ENCODE peak calls at places on chromosome 1, in ten cellular contexts. H is GM23338; Q is mesendoderm; L is CD8-positive, alpha-beta memory T cell; O is neural progenitor cell; N is prostate gland; S is tibial nerve; I is ovary; V is fibroblast of lung; A is left lung. K is an unnamed sample. For H3K4me1, the result is how much of the 10 kb centered on the place peaks cover.

GRCh38 chr1:151211972-151212705 is 13.8 kb downstream of the PIP5K1A start:
- DNase-seq in Q (no peak), N (no peak), S (no peak), A (no peak), V (peak), L (no peak), O (no peak), H (no peak), I (no peak), K (no peak)

GRCh38 chr1:220497220-220497756 is 30.6 kb upstream of the MARK1 start:
- DNase-seq in L (no peak), I (no peak), V (no peak), N (no peak), Q (peak), A (no peak), S (no peak), O (no peak), H (no peak), K (no peak)

GRCh38 chr1:147753084-147753483 is 7.3 kb downstream of the GJA5 start:
- DNase-seq in O (no peak), N (no peak), L (no peak), V (no peak), H (no peak), S (no peak), A (no peak), Q (no peak), I (no peak), K (no peak)

GRCh38 chr1:14606632-14607031 is 8.1 kb downstream of the KAZN start:
- DNase-seq in S (no peak), V (no peak), O (peak), L (no peak), Q (peak), I (no peak), A (no peak), H (no peak), N (no peak), K (no peak)

GRCh38 chr1:151193856-151194255 is 3.9 kb upstream of the VPS72 start:
- DNase-seq in H (no peak), L (no peak), S (no peak), O (no peak), N (no peak), I (no peak), V (no peak), A (no peak), Q (no peak), K (no peak)

GRCh38 chr1:38418195-38419030 is 371.8 kb upstream of the POU3F1 start:
- DNase-seq in N (no peak), S (no peak), L (no peak), I (no peak), O (peak), H (no peak), Q (no peak), A (no peak), V (peak), K (peak)

GRCh38 chr1:23718482-23718881 is 24.8 kb upstream of the ELOA start:
- DNase-seq in Q (peak), N (no peak), O (peak), I (no peak), S (no peak), H (peak), L (no peak), A (no peak), V (peak), K (peak)

GRCh38 chr1:23478896-23479790 is 4.8 kb downstream of the ASAP3 start:
- DNase-seq in O (no peak), L (no peak), S (peak), N (peak), I (peak), A (peak), Q (no peak), H (no peak), V (peak), K (peak)

GRCh38 chr1:197911857-197912696 is 5.1 kb upstream of the LHX9 start:
- DNase-seq in S (no peak), I (peak), L (no peak), V (no peak), A (peak), N (no peak), H (peak), O (peak), Q (no peak), K (no peak)

GRCh38 chr1:113088972-113089371 is 16.0 kb downstream of the LRIG2 start:
- DNase-seq in O (no peak), A (no peak), N (no peak), S (no peak), L (no peak), I (no peak), Q (no peak), H (no peak), V (peak), K (no peak)

GRCh38 chr1:219385786-219386427 is 212.2 kb downstream of the LYPLAL1 start:
- DNase-seq in S (no peak), O (peak), Q (peak), L (no peak), N (peak), A (no peak), H (peak), V (peak), I (peak), K (peak)

GRCh38 chr1:91736146-91736998 is 149.6 kb downstream of the TGFBR3 start:
- DNase-seq in H (no peak), N (no peak), A (no peak), O (no peak), L (no peak), S (no peak), V (peak), Q (no peak), I (peak), K (no peak)

GRCh38 chr1:194331758-194332157 is 1145.3 kb upstream of the B3GALT2 start:
- DNase-seq in L (no peak), I (no peak), V (peak), S (no peak), A (no peak), Q (no peak), H (no peak), N (no peak), O (no peak), K (no peak)

GRCh38 chr1:156581661-156582387 is 2.3 kb downstream of the TTC24 start:
- DNase-seq in Q (no peak), S (no peak), L (peak), N (no peak), I (no peak), H (no peak), A (no peak), O (no peak), V (no peak), K (peak)

GRCh38 chr1:89565521-89565920 is 40.9 kb downstream of the LRRC8B start:
- DNase-seq in Q (no peak), V (no peak), S (no peak), L (no peak), N (no peak), A (no peak), H (no peak), I (no peak), O (no peak), K (no peak)

GRCh38 chr1:116128669-116129068 is 17.5 kb downstream of the MAB21L3 start:
- DNase-seq in V (no peak), S (no peak), H (no peak), N (no peak), Q (no peak), I (no peak), A (no peak), L (peak), O (no peak), K (no peak)

GRCh38 chr1:102732927-102733326 is 375.4 kb downstream of the COL11A1 start:
- DNase-seq in V (peak), S (no peak), Q (no peak), I (no peak), O (no peak), N (no peak), H (no peak), L (no peak), A (no peak), K (peak)

GRCh38 chr1:26234644-26235384 is 814 bp downstream of the CEP85 start:
- DNase-seq in N (peak), S (no peak), H (peak), A (no peak), I (no peak), L (no peak), O (peak), Q (peak), V (peak), K (no peak)

GRCh38 chr1:43049487-43049886 is 90.8 kb upstream of the SLC2A1 start:
- DNase-seq in V (peak), S (no peak), O (no peak), I (peak), N (no peak), H (no peak), L (no peak), A (no peak), Q (no peak), K (peak)

GRCh38 chr1:108669679-108670078 is 8.8 kb upstream of the HENMT1 start:
- DNase-seq in I (no peak), N (no peak), V (no peak), A (no peak), H (no peak), Q (no peak), O (no peak), S (no peak), L (no peak), K (no peak)

GRCh38 chr1:4689941-4690635 is 35.7 kb downstream of the AJAP1 start:
- DNase-seq in L (no peak), I (no peak), N (no peak), H (no peak), S (no peak), Q (no peak), O (no peak), A (peak), V (no peak), K (no peak)

GRCh38 chr1:32151319-32151787 is 28.1 kb upstream of the TXLNA start:
- DNase-seq in O (peak), S (no peak), N (no peak), A (no peak), H (no peak), V (peak), Q (no peak), L (no peak), I (no peak), K (peak)

GRCh38 chr1:228809621-228810313 is 74.5 kb downstream of the RHOU start:
- DNase-seq in V (no peak), Q (peak), S (no peak), N (no peak), H (peak), O (no peak), L (no peak), I (no peak), A (no peak), K (no peak)

DNA sequence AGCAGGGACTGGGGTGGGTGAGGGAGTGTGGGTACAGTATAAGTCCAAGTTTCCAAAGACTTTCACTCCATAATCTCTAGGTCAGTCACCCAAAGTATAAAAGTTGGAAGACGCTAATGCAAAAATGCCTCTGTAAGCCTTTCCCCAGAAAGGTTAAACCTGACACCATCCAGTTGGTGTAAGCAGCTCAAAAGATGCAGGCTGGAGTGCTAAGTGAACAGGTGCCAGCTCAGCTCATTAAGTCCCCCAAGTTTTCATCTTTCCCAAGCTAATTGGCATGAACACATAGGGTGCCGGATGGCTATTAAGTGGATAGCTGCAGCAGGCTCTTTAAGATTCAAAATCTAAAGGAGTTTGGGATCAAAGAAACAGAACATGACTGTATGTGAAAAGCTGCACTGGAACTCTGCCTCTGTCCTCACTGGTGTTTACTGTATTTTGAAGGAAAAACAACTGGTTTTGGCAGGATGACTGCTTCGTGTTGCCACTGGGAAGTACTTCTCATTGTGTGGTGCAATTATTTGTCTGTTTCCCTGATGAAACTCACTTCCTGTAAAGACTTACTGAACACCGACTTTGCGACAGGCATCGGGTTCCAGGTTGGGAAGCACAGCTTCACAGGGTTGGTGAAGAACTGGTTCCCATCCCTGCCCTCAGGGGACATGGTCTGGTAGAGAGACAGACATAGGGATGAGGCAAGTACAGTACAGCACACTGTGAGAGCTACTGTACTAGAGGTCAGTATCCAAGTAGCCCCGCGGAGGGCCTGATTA is 152.7 kb downstream of the DAB1 start:
- DNase-seq in V (no peak), N (no peak), Q (no peak), H (no peak), I (no peak), O (peak), L (no peak), A (no peak), S (no peak), K (peak)
- H3K4me1 ChIP-seq in V (under half), N (under half), Q (under half), H (under half), I (under half), O (under half), L (under half), A (under half), S (under half), K (under half)

GRCh38 chr1:56837244-56837926 is 17.2 kb upstream of the C8A start:
- DNase-seq in A (no peak), V (no peak), I (no peak), O (peak), S (no peak), H (no peak), N (no peak), Q (peak), L (no peak), K (no peak)

GRCh38 chr1:56834137-56834900 is 15.1 kb upstream of the FYB2 start:
- DNase-seq in A (no peak), H (no peak), S (no peak), L (no peak), O (no peak), I (no peak), V (no peak), Q (no peak), N (no peak), K (no peak)

GRCh38 chr1:56835657-56836056 is 16.5 kb upstream of the FYB2 start:
- DNase-seq in Q (no peak), V (no peak), A (no peak), H (no peak), O (no peak), L (no peak), I (no peak), N (no peak), S (no peak), K (no peak)

GRCh38 chr1:56838726-56839125 is 15.9 kb upstream of the C8A start:
- DNase-seq in N (no peak), O (no peak), V (peak), H (no peak), I (no peak), S (no peak), L (no peak), A (no peak), Q (no peak), K (no peak)

DNA sequence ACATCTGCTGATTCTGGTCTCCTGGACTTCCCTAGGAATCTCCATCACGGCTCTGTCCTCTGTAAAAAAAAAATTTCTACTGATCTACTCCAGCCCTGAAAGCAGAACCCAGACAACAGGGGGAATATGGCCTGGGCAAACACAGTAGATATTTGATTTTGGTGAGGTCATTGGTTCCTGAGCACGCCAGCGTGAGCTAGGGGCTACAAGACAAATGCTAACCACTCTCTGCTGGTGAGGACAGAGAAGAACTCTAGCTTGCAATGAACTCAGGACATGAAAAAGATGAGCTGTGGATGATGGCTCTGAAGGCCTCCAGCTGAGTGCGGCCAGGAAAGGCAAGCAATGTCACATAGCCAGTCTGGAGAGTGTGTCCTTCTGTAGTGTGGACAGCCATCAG is 17.2 kb upstream of the FYB2 start:
- DNase-seq in H (no peak), V (no peak), I (no peak), O (no peak), L (no peak), N (no peak), Q (no peak), S (no peak), A (no peak), K (no peak)
- H3K4me1 ChIP-seq in H (under half), V (under half), I (under half), O (under half), L (under half), N (under half), Q (under half), S (under half), A (under half), K (under half)

DNA sequence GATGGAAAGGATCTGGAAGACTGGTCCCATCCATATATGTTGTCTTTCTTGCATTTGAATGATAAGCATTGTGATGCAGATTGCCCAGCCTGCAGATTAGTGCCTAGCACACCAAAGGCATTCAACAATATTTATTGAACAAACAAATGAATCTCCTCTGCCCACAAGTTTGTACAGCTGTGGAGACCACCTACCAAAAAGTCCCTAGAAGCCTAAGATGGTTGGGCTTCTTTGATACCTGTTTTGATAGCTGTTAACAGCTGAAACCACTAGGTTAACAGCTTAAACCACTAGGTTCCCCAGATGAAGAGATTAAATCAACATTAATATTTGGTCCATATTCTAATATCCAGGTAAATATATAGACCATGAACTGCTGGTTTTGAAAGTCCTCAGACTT is 9.8 kb downstream of the DUSP10 start:
- DNase-seq in N (no peak), O (no peak), I (no peak), V (no peak), Q (no peak), L (no peak), H (no peak), A (no peak), S (no peak), K (peak)
- H3K4me1 ChIP-seq in N (under half), O (under half), I (under half), V (under half), Q (under half), L (under half), H (under half), A (under half), S (under half), K (under half)

GRCh38 chr1:204818998-204819397 is 51.7 kb upstream of the NFASC start:
- DNase-seq in O (no peak), N (no peak), L (no peak), A (no peak), I (no peak), V (no peak), H (no peak), Q (no peak), S (no peak), K (no peak)

GRCh38 chr1:204817341-204817740 is 53.3 kb upstream of the NFASC start:
- DNase-seq in Q (no peak), N (no peak), A (no peak), H (no peak), O (no peak), V (no peak), I (no peak), S (no peak), L (no peak), K (no peak)

GRCh38 chr1:204821476-204821875 is 49.2 kb upstream of the NFASC start:
- DNase-seq in S (no peak), N (no peak), Q (no peak), I (no peak), H (no peak), L (no peak), A (no peak), O (no peak), V (peak), K (no peak)

GRCh38 chr1:204819495-204819894 is 51.2 kb upstream of the NFASC start:
- DNase-seq in A (no peak), I (no peak), L (no peak), Q (no peak), N (no peak), H (no peak), V (no peak), S (no peak), O (no peak), K (no peak)

DNA sequence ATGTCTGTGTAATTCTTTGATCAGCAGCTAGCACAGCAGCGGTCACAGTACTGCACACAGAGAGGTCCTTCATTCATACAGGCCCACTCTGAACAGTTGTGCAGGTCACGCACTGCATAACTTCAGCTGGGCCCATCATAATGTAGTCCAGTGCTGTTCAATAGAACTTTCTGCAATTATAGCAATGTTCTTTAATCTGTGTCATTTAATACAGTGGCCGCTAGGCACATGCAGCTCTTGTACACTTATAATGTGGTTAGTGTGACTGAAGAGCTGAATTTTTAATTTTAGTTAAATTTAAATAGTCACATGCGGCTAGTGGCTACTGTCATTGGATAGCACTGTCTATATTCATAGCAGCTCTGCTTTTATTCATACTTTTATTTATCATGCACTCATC is 48.7 kb upstream of the NFASC start:
- DNase-seq in L (no peak), I (no peak), H (no peak), S (no peak), V (no peak), N (no peak), O (no peak), A (no peak), Q (no peak), K (no peak)
- H3K4me1 ChIP-seq in L (under half), I (under half), H (under half), S (under half), V (under half), N (under half), O (under half), A (under half), Q (under half), K (under half)

DNA sequence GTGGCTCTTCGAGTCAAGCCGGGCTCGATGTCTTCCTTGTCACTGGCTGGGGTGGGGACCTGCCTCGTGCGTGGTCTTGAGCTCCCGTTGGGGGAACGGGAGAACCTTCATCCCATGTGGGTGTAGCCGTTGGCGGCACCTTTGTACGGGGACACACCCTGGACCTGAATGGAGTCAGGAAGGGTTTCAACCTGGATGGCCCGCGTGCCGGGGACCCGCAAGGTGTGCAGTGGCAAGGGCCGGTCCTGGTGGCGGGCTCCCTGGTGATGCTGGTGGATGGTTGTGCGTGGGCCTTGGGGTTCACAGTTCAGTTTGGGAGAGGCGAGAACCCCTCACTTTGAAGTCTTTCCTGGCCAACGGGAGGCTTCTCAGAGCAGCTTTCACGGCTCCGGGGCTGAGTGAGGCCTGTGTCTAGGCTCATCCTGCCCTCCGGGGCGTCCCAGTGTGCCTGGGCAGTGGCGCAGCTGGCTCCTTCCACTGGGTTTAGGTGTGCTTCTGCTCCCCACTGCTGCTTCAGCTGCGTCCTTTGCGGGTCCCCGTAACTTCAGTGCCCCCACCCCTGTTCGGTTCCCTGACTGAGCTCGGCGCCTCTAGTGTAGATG is 11.4 kb downstream of the SKI start:
- DNase-seq in Q (no peak), I (peak), L (no peak), V (no peak), S (no peak), H (no peak), N (no peak), O (no peak), A (no peak), K (no peak)
- H3K4me1 ChIP-seq in Q (under half), I (under half), L (half or more), V (under half), S (under half), H (under half), N (under half), O (under half), A (half or more), K (under half)

GRCh38 chr1:1432951-1433803 is 2.3 kb upstream of the VWA1 start:
- DNase-seq in O (peak), Q (peak), H (peak), S (peak), V (peak), A (peak), I (peak), N (peak), L (no peak), K (peak)
- H3K4me1 ChIP-seq in O (half or more), Q (under half), H (under half), S (under half), V (under half), A (under half), I (half or more), N (half or more), L (under half), K (under half)